ENCODE peak calls at places on chromosomes 7 and 10, in ten cellular contexts. B is NCI-H1436, K is HCEC 1CT, J is NCI-H82, S is HT1080, Q is choroid plexus epithelial cell, L is GM12892, V is OCI-LY7, A is C1 segment of cervical spinal cord, Z is left cardiac atrium. D is an unnamed sample.

GRCh38 chr10:72889391-72889831 is 4.1 kb upstream of the OIT3 start:
- DNase-seq in B (no peak), K (no peak), J (no peak), S (no peak), Q (peak; percentile 47), L (no peak), V (no peak), A (no peak), Z (no peak), D (no peak)

GRCh38 chr10:70917635-70918034 is 29.3 kb upstream of the PCBD1 start:
- DNase-seq in B (no peak), K (no peak), J (no peak), S (no peak), Q (no peak), L (no peak), V (no peak), A (no peak), Z (no peak), D (no peak)

GRCh38 chr10:103493362-103493871 is at the start of gene NEURL1:
- DNase-seq in B (peak; percentile 34), K (no peak), J (peak; percentile 56), S (no peak), Q (no peak), L (peak; percentile 41), V (peak; percentile 49), A (no peak), Z (no peak), D (peak; percentile 37)

GRCh38 chr10:84270708-84271107 is 25.9 kb downstream of the RGR start:
- DNase-seq in B (peak; percentile 80), K (no peak), J (no peak), S (no peak), Q (no peak), L (no peak), V (no peak), A (no peak), Z (no peak), D (no peak)

GRCh38 chr7:84176716-84177115 is 17.9 kb downstream of the SEMA3A start:
- DNase-seq in B (no peak), K (no peak), J (no peak), S (no peak), Q (no peak), L (no peak), V (no peak), A (no peak), Z (no peak), D (no peak)

GRCh38 chr7:6612819-6613218 is 2.6 kb upstream of the ZNF853 start:
- DNase-seq in B (no peak), K (no peak), J (no peak), S (no peak), Q (no peak), L (no peak), V (no peak), A (no peak), Z (no peak), D (no peak)

GRCh38 chr7:108486291-108486966 is 30.2 kb upstream of the NRCAM start:
- DNase-seq in B (no peak), K (peak; percentile 17), J (no peak), S (peak; percentile 11), Q (peak; percentile 72), L (no peak), V (no peak), A (no peak), Z (no peak), D (no peak)

GRCh38 chr10:101458869-101459268 is 104.9 kb downstream of the BTRC start:
- DNase-seq in B (no peak), K (no peak), J (peak; percentile 42), S (no peak), Q (no peak), L (no peak), V (no peak), A (no peak), Z (no peak), D (no peak)

GRCh38 chr10:121526040-121526790 is 72.0 kb downstream of the FGFR2 start:
- DNase-seq in B (no peak), K (no peak), J (no peak), S (no peak), Q (no peak), L (no peak), V (no peak), A (no peak), Z (no peak), D (no peak)

GRCh38 chr7:30750574-30751256 is 1.2 kb upstream of the INMT start:
- DNase-seq in B (peak; percentile 3), K (peak; percentile 95), J (no peak), S (peak; percentile 65), Q (peak; percentile 94), L (no peak), V (no peak), A (no peak), Z (peak; percentile 78), D (no peak)

GRCh38 chr10:44233561-44234470 is 151.1 kb downstream of the CXCL12 start:
- DNase-seq in B (no peak), K (no peak), J (peak; percentile 95), S (no peak), Q (peak; percentile 37), L (no peak), V (no peak), A (no peak), Z (peak; percentile 32), D (no peak)

GRCh38 chr7:69078997-69079769 is 519.1 kb upstream of the AUTS2 start:
- DNase-seq in B (no peak), K (no peak), J (no peak), S (no peak), Q (peak; percentile 12), L (no peak), V (no peak), A (peak; percentile 4), Z (peak; percentile 27), D (no peak)

GRCh38 chr10:29435809-29436501 is 147.1 kb downstream of the LYZL1 start:
- DNase-seq in B (no peak), K (peak; percentile 3), J (no peak), S (peak; percentile 45), Q (peak; percentile 30), L (no peak), V (no peak), A (no peak), Z (no peak), D (no peak)

GRCh38 chr10:26733750-26734568 is 36.5 kb downstream of the PDSS1 start:
- DNase-seq in B (no peak), K (no peak), J (no peak), S (no peak), Q (no peak), L (no peak), V (no peak), A (peak; percentile 52), Z (no peak), D (no peak)

GRCh38 chr7:77800158-77800557 is 1.6 kb downstream of the PHTF2 start:
- DNase-seq in B (no peak), K (no peak), J (no peak), S (peak; percentile 2), Q (peak; percentile 55), L (no peak), V (peak; percentile 30), A (no peak), Z (no peak), D (no peak)

GRCh38 chr7:1344421-1344820 is 111.7 kb downstream of the UNCX start:
- DNase-seq in B (no peak), K (no peak), J (no peak), S (no peak), Q (no peak), L (no peak), V (no peak), A (no peak), Z (no peak), D (no peak)

GRCh38 chr10:27240891-27241639 is 468 bp upstream of the ACBD5 start:
- DNase-seq in B (no peak), K (peak; percentile 4), J (peak; percentile 48), S (peak; percentile 24), Q (peak; percentile 16), L (no peak), V (peak; percentile 66), A (peak; percentile 74), Z (peak; percentile 43), D (no peak)

GRCh38 chr7:38224392-38224791 is 46.3 kb downstream of the STARD3NL start:
- DNase-seq in B (no peak), K (no peak), J (no peak), S (no peak), Q (peak; percentile 28), L (no peak), V (no peak), A (no peak), Z (no peak), D (no peak)

GRCh38 chr10:71134732-71135211 is 77.6 kb upstream of the UNC5B start:
- DNase-seq in B (peak; percentile 14), K (no peak), J (peak; percentile 55), S (no peak), Q (no peak), L (no peak), V (no peak), A (no peak), Z (no peak), D (no peak)

GRCh38 chr7:96075510-96076349 is 246.2 kb downstream of the SLC25A13 start:
- DNase-seq in B (peak; percentile 80), K (peak; percentile 55), J (peak; percentile 86), S (peak; percentile 51), Q (peak; percentile 73), L (peak; percentile 42), V (peak; percentile 25), A (peak; percentile 31), Z (peak; percentile 68), D (peak; percentile 52)

GRCh38 chr7:45147858-45148652 is 9.5 kb upstream of the RAMP3 start:
- DNase-seq in B (no peak), K (no peak), J (no peak), S (no peak), Q (no peak), L (no peak), V (no peak), A (no peak), Z (no peak), D (no peak)

GRCh38 chr7:21887779-21888178 is 57.9 kb downstream of the CDCA7L start:
- DNase-seq in B (no peak), K (no peak), J (no peak), S (no peak), Q (no peak), L (no peak), V (no peak), A (no peak), Z (no peak), D (no peak)

GRCh38 chr7:158028290-158028941 is 559.2 kb downstream of the PTPRN2 start:
- DNase-seq in B (no peak), K (no peak), J (no peak), S (no peak), Q (no peak), L (no peak), V (no peak), A (no peak), Z (no peak), D (no peak)

GRCh38 chr7:284762-285722 is 4.9 kb upstream of the FOXL3 start:
- DNase-seq in B (no peak), K (no peak), J (no peak), S (no peak), Q (no peak), L (no peak), V (no peak), A (no peak), Z (peak; percentile 9), D (no peak)

GRCh38 chr7:107150375-107151073 is 18.3 kb upstream of the HBP1 start:
- DNase-seq in B (peak; percentile 34), K (peak; percentile 58), J (peak; percentile 74), S (peak; percentile 55), Q (peak; percentile 84), L (no peak), V (peak; percentile 84), A (peak; percentile 43), Z (peak; percentile 79), D (no peak)

GRCh38 chr10:29243750-29244149 is 45.1 kb upstream of the LYZL1 start:
- DNase-seq in B (no peak), K (no peak), J (peak; percentile 13), S (no peak), Q (no peak), L (no peak), V (no peak), A (no peak), Z (no peak), D (no peak)

GRCh38 chr7:44638611-44639557 is 32.5 kb downstream of the OGDH start:
- DNase-seq in B (no peak), K (peak; percentile 85), J (peak; percentile 36), S (peak; percentile 96), Q (peak; percentile 68), L (peak; percentile 71), V (peak; percentile 79), A (no peak), Z (peak; percentile 78), D (peak; percentile 64)

GRCh38 chr7:81482600-81483186 is 287.2 kb downstream of the HGF start:
- DNase-seq in B (peak; percentile 18), K (peak; percentile 41), J (peak; percentile 47), S (no peak), Q (peak; percentile 64), L (no peak), V (peak; percentile 34), A (no peak), Z (no peak), D (no peak)

D was measured in GM12891.